ENCODE peak calls at places on chromosomes 13 and 19, in seven cellular contexts. Q, Z, A, V, U, T and J are unnamed samples.

GRCh38 chr19:47023448-47023794 is 3.8 kb downstream of the NPAS1 start:
- DNase-seq in Q (no peak), Z (no peak), A (no peak), V (no peak), U (no peak), T (no peak), J (no peak)

GRCh38 chr19:14835011-14835410 is at the start of the genes OR7A5 and OR7C1:
- DNase-seq in Q (no peak), Z (no peak), A (no peak), V (no peak), U (no peak), T (peak; percentile 18), J (no peak)

GRCh38 chr13:106348032-106348431 is 187.4 kb downstream of the EFNB2 start:
- DNase-seq in Q (peak; percentile 58), Z (no peak), A (peak; percentile 48), V (peak; percentile 55), U (no peak), T (peak; percentile 89), J (peak; percentile 95)

GRCh38 chr13:48165063-48165462 is 67.9 kb upstream of the ITM2B start:
- DNase-seq in Q (no peak), Z (no peak), A (no peak), V (no peak), U (no peak), T (peak; percentile 94), J (no peak)

GRCh38 chr19:1164684-1165531 is 9.2 kb downstream of the SBNO2 start:
- DNase-seq in Q (no peak), Z (no peak), A (no peak), V (no peak), U (no peak), T (no peak), J (no peak)

GRCh38 chr13:112808377-112809140 is 118.7 kb downstream of the ATP11A start:
- DNase-seq in Q (no peak), Z (no peak), A (no peak), V (no peak), U (no peak), T (no peak), J (no peak)

GRCh38 chr19:12833747-12834417 is 497 bp downstream of the RTBDN start:
- DNase-seq in Q (no peak), Z (peak; percentile 70), A (no peak), V (no peak), U (no peak), T (no peak), J (peak; percentile 62)

GRCh38 chr19:10026744-10027143 is 13.5 kb downstream of the RDH8 start:
- DNase-seq in Q (no peak), Z (no peak), A (no peak), V (no peak), U (no peak), T (no peak), J (no peak)

GRCh38 chr19:3034194-3034844 is 5.2 kb upstream of the TLE2 start:
- DNase-seq in Q (no peak), Z (no peak), A (peak; percentile 64), V (peak; percentile 71), U (no peak), T (no peak), J (peak; percentile 78)

GRCh38 chr13:61148691-61149332 is 266.8 kb downstream of the PCDH20 start:
- DNase-seq in Q (no peak), Z (no peak), A (no peak), V (peak; percentile 1), U (no peak), T (no peak), J (no peak)

GRCh38 chr19:279231-279630 is 12.0 kb downstream of the PLPP2 start:
- DNase-seq in Q (no peak), Z (no peak), A (no peak), V (no peak), U (no peak), T (no peak), J (no peak)

GRCh38 chr13:87669379-87669978 is 1.7 kb upstream of the SLITRK5 start:
- DNase-seq in Q (no peak), Z (peak; percentile 30), A (peak; percentile 10), V (peak; percentile 59), U (no peak), T (peak; percentile 16), J (peak; percentile 51)

GRCh38 chr19:56085571-56086275 is 35.4 kb downstream of the ZNF787 start:
- DNase-seq in Q (no peak), Z (no peak), A (peak; percentile 62), V (no peak), U (no peak), T (no peak), J (no peak)

GRCh38 chr19:39531834-39532232 is 819 bp downstream of the EID2B start:
- DNase-seq in Q (no peak), Z (no peak), A (no peak), V (no peak), U (no peak), T (no peak), J (no peak)

GRCh38 chr19:39802958-39803357 is 24.3 kb downstream of the LEUTX start:
- DNase-seq in Q (no peak), Z (no peak), A (no peak), V (no peak), U (no peak), T (no peak), J (peak; percentile 19)

GRCh38 chr13:101565327-101565726 is 112.9 kb downstream of the ITGBL1 start:
- DNase-seq in Q (no peak), Z (no peak), A (no peak), V (no peak), U (no peak), T (no peak), J (no peak)

GRCh38 chr13:75318138-75318833 is 163.7 kb downstream of the TBC1D4 start:
- DNase-seq in Q (no peak), Z (no peak), A (no peak), V (no peak), U (no peak), T (no peak), J (no peak)

GRCh38 chr13:75321084-75321483 is 160.9 kb downstream of the TBC1D4 start:
- DNase-seq in Q (no peak), Z (no peak), A (no peak), V (no peak), U (no peak), T (no peak), J (no peak)

GRCh38 chr13:75316427-75316826 is 165.5 kb downstream of the TBC1D4 start:
- DNase-seq in Q (no peak), Z (no peak), A (peak; percentile 34), V (peak; percentile 15), U (no peak), T (no peak), J (no peak)

GRCh38 chr13:75324413-75324940 is 157.5 kb downstream of the TBC1D4 start:
- DNase-seq in Q (no peak), Z (no peak), A (peak; percentile 40), V (no peak), U (no peak), T (peak; percentile 21), J (no peak)

GRCh38 chr13:75319244-75319643 is 162.7 kb downstream of the TBC1D4 start:
- DNase-seq in Q (no peak), Z (no peak), A (peak; percentile 63), V (peak; percentile 38), U (no peak), T (peak; percentile 12), J (no peak)
- H2BK5ac ChIP-seq in Q (no peak overlapping the region), Z (no peak overlapping the region), A (no peak overlapping the region), V (no peak overlapping the region), U (no peak overlapping the region), T (no peak overlapping the region), J (no peak overlapping the region)

GRCh38 chr19:16421982-16422381 is 49.8 kb downstream of the EPS15L1 start:
- DNase-seq in Q (no peak), Z (no peak), A (no peak), V (no peak), U (no peak), T (no peak), J (no peak)
- H3K4me2 ChIP-seq in Q (no peak overlapping the region), Z (no peak overlapping the region), A (no peak overlapping the region), V (no peak overlapping the region), U (no peak overlapping the region), T (no peak overlapping the region), J (no peak overlapping the region)

GRCh38 chr13:69997061-69997460 is 110.6 kb upstream of the ATXN8OS start:
- DNase-seq in Q (no peak), Z (no peak), A (no peak), V (no peak), U (no peak), T (no peak), J (no peak)

DNA sequence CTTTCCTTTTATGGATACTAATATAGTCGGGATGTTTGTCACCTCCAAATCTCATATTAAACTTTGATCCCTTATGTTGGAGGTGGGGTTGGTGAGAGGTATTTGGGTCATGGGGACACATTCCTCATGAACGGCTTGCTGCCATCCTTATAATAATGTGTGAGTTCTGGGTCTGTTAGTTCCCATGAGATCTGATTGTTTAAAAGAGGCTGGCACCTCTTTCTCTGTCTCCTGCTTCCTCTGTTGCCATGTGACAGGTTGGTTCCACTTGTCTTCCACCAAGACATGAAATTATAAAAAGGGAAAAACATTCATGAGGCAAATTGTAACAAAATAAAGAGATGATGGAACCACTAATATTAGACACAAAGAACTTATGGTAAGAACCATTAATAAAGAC is 107.8 kb upstream of the ATXN8OS start:
- DNase-seq in Q (no peak), Z (no peak), A (no peak), V (no peak), U (no peak), T (no peak), J (no peak)
- H2BK5ac ChIP-seq in Q (no peak overlapping the region), Z (no peak overlapping the region), A (no peak overlapping the region), V (no peak overlapping the region), U (no peak overlapping the region), T (no peak overlapping the region), J (no peak overlapping the region)

GRCh38 chr19:48794291-48794690 is 16.5 kb downstream of the BCAT2 start:
- DNase-seq in Q (no peak), Z (no peak), A (no peak), V (no peak), U (no peak), T (no peak), J (no peak)

GRCh38 chr19:48797103-48797502 is 13.7 kb downstream of the BCAT2 start:
- DNase-seq in Q (no peak), Z (no peak), A (no peak), V (no peak), U (no peak), T (no peak), J (no peak)

GRCh38 chr19:48796468-48797083 is 14.3 kb downstream of the BCAT2 start:
- DNase-seq in Q (no peak), Z (no peak), A (no peak), V (no peak), U (no peak), T (no peak), J (no peak)

GRCh38 chr19:48795055-48795854 is 15.6 kb downstream of the BCAT2 start:
- DNase-seq in Q (peak; percentile 91), Z (peak; percentile 94), A (peak; percentile 92), V (peak; percentile 96), U (peak; percentile 82), T (peak; percentile 91), J (peak; percentile 97)

DNA sequence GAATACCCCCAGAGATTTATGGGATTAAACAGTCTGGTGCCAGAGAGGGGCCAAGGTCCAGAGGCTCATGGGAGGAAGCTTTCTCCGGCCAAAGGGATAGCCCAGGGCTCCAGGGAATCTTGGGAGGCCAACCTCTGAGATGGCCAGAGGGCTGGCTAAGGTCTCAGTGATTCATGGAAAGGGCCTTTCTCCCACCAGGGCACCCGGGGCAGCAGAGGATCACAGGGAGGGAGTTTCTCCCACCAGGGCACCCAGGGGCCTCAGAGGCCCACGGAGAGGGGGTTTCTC is 15.0 kb downstream of the BCAT2 start:
- DNase-seq in Q (no peak), Z (no peak), A (no peak), V (no peak), U (no peak), T (no peak), J (no peak)
- H3K4me2 ChIP-seq in Q (no peak overlapping the region), Z (no peak overlapping the region), A (no peak overlapping the region), V (no peak overlapping the region), U (no peak overlapping the region), T (no peak overlapping the region), J (no peak overlapping the region)

GRCh38 chr19:28044477-28044876 is 1168.5 kb downstream of the UQCRFS1 start:
- DNase-seq in Q (no peak), Z (no peak), A (no peak), V (no peak), U (no peak), T (no peak), J (no peak)
- H2BK5ac ChIP-seq in Q (no peak overlapping the region), Z (no peak overlapping the region), A (no peak overlapping the region), V (no peak overlapping the region), U (no peak overlapping the region), T (no peak overlapping the region), J (no peak overlapping the region)